ENCODE peak calls at places on chromosomes 16 and 17, in ten cellular contexts. A is astrocyte of the spinal cord; T is HepG2; L is fibroblast of the aortic adventitia; D is upper lobe of left lung; S is mucosa of descending colon; E is right atrium auricular region; N is foreskin fibroblast; W is CD8-positive, alpha-beta T cell; Y is pancreas. B is an unnamed sample.

GRCh38 chr17:57379237-57380054 is 123.1 kb downstream of the MSI2 start:
- DNase-seq in Y (no peak), W (no peak), D (no peak), T (no peak), E (no peak), S (no peak), N (no peak), A (peak), L (peak), B (no peak)

GRCh38 chr17:78226752-78227454 is 4.5 kb upstream of the TMEM235 start:
- DNase-seq in L (no peak), Y (no peak), D (no peak), A (no peak), T (no peak), N (no peak), S (no peak), W (no peak), E (no peak), B (no peak)

GRCh38 chr16:12252616-12253015 is 276.1 kb downstream of the SNX29 start:
- DNase-seq in L (no peak), D (no peak), A (no peak), Y (no peak), W (no peak), E (no peak), T (no peak), S (no peak), N (no peak), B (no peak)

GRCh38 chr16:19137201-19137601 is 23.4 kb downstream of the ITPRIPL2 start:
- DNase-seq in T (no peak), A (peak), N (no peak), D (no peak), S (no peak), W (no peak), L (peak), Y (no peak), E (no peak), B (no peak)

GRCh38 chr17:78335176-78335575 is 24.7 kb downstream of the SOCS3 start:
- DNase-seq in N (no peak), Y (no peak), D (no peak), W (no peak), L (no peak), T (no peak), S (no peak), A (no peak), E (no peak), B (no peak)

GRCh38 chr16:14307623-14308356 is 236.7 kb downstream of the MRTFB start:
- DNase-seq in D (no peak), W (no peak), A (no peak), N (no peak), Y (peak), L (peak), T (no peak), S (no peak), E (no peak), B (no peak)

GRCh38 chr16:68369697-68370096 is 58.9 kb downstream of the PRMT7 start:
- DNase-seq in S (peak), E (no peak), Y (peak), N (no peak), A (no peak), T (no peak), L (no peak), W (peak), D (no peak), B (peak)

GRCh38 chr16:79143026-79143425 is 457.5 kb downstream of the MAF start:
- DNase-seq in N (no peak), D (no peak), W (no peak), L (no peak), A (no peak), S (no peak), E (no peak), Y (no peak), T (no peak), B (no peak)

GRCh38 chr16:72566174-72566573 is 394.2 kb upstream of the PMFBP1 start:
- DNase-seq in N (no peak), S (no peak), L (no peak), A (no peak), D (no peak), T (no peak), W (no peak), E (no peak), Y (no peak), B (no peak)

GRCh38 chr17:57004944-57005579 is 27.1 kb downstream of the SCPEP1 start:
- DNase-seq in L (no peak), D (no peak), T (no peak), W (no peak), E (no peak), S (no peak), N (no peak), A (no peak), Y (no peak), B (peak)

GRCh38 chr17:39676198-39676819 is 8.1 kb downstream of the PNMT start:
- DNase-seq in D (peak), L (no peak), A (no peak), W (peak), Y (peak), S (peak), E (no peak), T (no peak), N (no peak), B (peak)

GRCh38 chr17:59425085-59425901 is 93.8 kb downstream of the YPEL2 start:
- DNase-seq in Y (no peak), D (peak), N (peak), W (no peak), A (peak), T (no peak), S (no peak), L (peak), E (peak), B (no peak)

GRCh38 chr17:77677637-77678036 is 280.9 kb upstream of the TNRC6C start:
- DNase-seq in L (no peak), W (no peak), D (no peak), Y (no peak), A (no peak), E (no peak), S (no peak), T (no peak), N (no peak), B (no peak)

GRCh38 chr17:77002103-77003045 is 134.2 kb downstream of the MGAT5B start:
- DNase-seq in N (peak), A (peak), S (no peak), E (no peak), T (peak), W (no peak), Y (no peak), L (peak), D (no peak), B (no peak)

GRCh38 chr17:74227271-74227670 is 13.9 kb downstream of the TTYH2 start:
- DNase-seq in S (no peak), N (no peak), L (no peak), E (no peak), T (no peak), Y (no peak), W (no peak), D (no peak), A (no peak), B (no peak)

GRCh38 chr17:41734949-41735313 is 488 bp upstream of the HAP1 start:
- DNase-seq in T (no peak), A (no peak), Y (no peak), S (no peak), D (no peak), L (peak), E (no peak), W (no peak), N (no peak), B (no peak)

GRCh38 chr17:28523876-28524275 is 17.7 kb downstream of the FOXN1 start:
- DNase-seq in T (no peak), Y (peak), S (peak), A (no peak), D (no peak), N (no peak), W (no peak), L (no peak), E (no peak), B (no peak)

GRCh38 chr17:56549501-56549900 is 44.0 kb upstream of the NOG start:
- DNase-seq in D (no peak), E (no peak), S (no peak), W (no peak), N (no peak), Y (no peak), T (no peak), A (no peak), L (no peak), B (no peak)

GRCh38 chr17:68248886-68249872 is 1.3 kb downstream of the AMZ2 start:
- DNase-seq in A (no peak), D (peak), N (no peak), S (no peak), E (no peak), Y (no peak), T (no peak), L (no peak), W (no peak), B (no peak)

GRCh38 chr16:21523411-21524067 is 75.8 kb upstream of the METTL9 start:
- DNase-seq in L (no peak), N (no peak), E (no peak), T (peak), S (peak), A (no peak), D (no peak), W (no peak), Y (peak), B (no peak)

GRCh38 chr16:67277999-67278772 is 1.1 kb upstream of the PLEKHG4 start:
- DNase-seq in L (peak), W (no peak), Y (no peak), T (peak), N (peak), E (no peak), D (no peak), S (peak), A (peak), B (no peak)

GRCh38 chr17:61253937-61254677 is 145.5 kb upstream of the TBX2 start:
- DNase-seq in N (no peak), Y (no peak), A (no peak), D (no peak), T (no peak), L (no peak), E (no peak), W (no peak), S (no peak), B (no peak)

GRCh38 chr17:58192612-58193011 is at the start of gene EPX:
- DNase-seq in A (no peak), E (no peak), D (no peak), L (no peak), W (no peak), T (no peak), N (no peak), S (no peak), Y (no peak), B (no peak)

GRCh38 chr16:85460983-85461813 is 151.9 kb upstream of the GSE1 start:
- DNase-seq in E (no peak), N (peak), W (no peak), T (peak), Y (peak), A (no peak), S (no peak), D (peak), L (peak), B (no peak)

GRCh38 chr17:32771396-32771795 is 105.5 kb downstream of the MYO1D start:
- DNase-seq in A (peak), D (no peak), S (no peak), W (no peak), Y (no peak), E (no peak), T (no peak), N (no peak), L (no peak), B (no peak)

GRCh38 chr17:77973953-77974352 is 15.4 kb downstream of the TNRC6C start:
- DNase-seq in D (no peak), A (no peak), T (no peak), N (no peak), L (no peak), W (no peak), S (no peak), E (no peak), Y (no peak), B (no peak)

GRCh38 chr16:88453621-88454314 is 688 bp downstream of the ZFPM1 start:
- DNase-seq in T (no peak), E (no peak), Y (no peak), S (no peak), N (no peak), A (no peak), W (peak), L (no peak), D (no peak), B (no peak)

GRCh38 chr17:10305336-10306096 is 67.3 kb downstream of the MYH13 start:
- DNase-seq in S (no peak), D (no peak), N (no peak), L (no peak), W (no peak), Y (no peak), E (no peak), A (no peak), T (no peak), B (no peak)

GRCh38 chr16:47939690-47940089 is 216.1 kb downstream of the ABCC12 start:
- DNase-seq in E (no peak), S (no peak), L (no peak), N (no peak), D (no peak), W (no peak), A (no peak), T (no peak), Y (no peak), B (no peak)

GRCh38 chr17:32341141-32341856 is 674 bp downstream of the C17orf75 start:
- DNase-seq in Y (no peak), E (peak), L (no peak), N (no peak), T (peak), D (no peak), W (peak), A (no peak), S (no peak), B (no peak)

GRCh38 chr16:51522902-51523301 is 371.8 kb upstream of the SALL1 start:
- DNase-seq in N (no peak), T (no peak), E (no peak), W (no peak), S (no peak), L (no peak), D (no peak), A (no peak), Y (no peak), B (no peak)

GRCh38 chr16:82755570-82756282 is 129.0 kb downstream of the CDH13 start:
- DNase-seq in L (no peak), E (no peak), S (no peak), Y (no peak), T (no peak), A (peak), N (no peak), D (no peak), W (no peak), B (no peak)

GRCh38 chr16:48383204-48383876 is 1.9 kb downstream of the SIAH1 start:
- DNase-seq in T (no peak), L (peak), W (no peak), S (no peak), N (no peak), Y (no peak), A (no peak), E (peak), D (no peak), B (no peak)

GRCh38 chr17:7021993-7022778 is 664 bp upstream of the BCL6B start:
- DNase-seq in S (peak), D (peak), L (peak), A (peak), W (peak), Y (peak), T (no peak), E (peak), N (peak), B (no peak)

GRCh38 chr16:18068477-18068876 is 268.1 kb downstream of the NPIPA8 start:
- DNase-seq in N (no peak), Y (no peak), D (no peak), W (no peak), E (no peak), A (no peak), L (no peak), T (no peak), S (no peak), B (no peak)

GRCh38 chr17:4180791-4181190 is 37.8 kb downstream of the CYB5D2 start:
- DNase-seq in W (no peak), E (no peak), L (no peak), N (no peak), A (peak), S (no peak), Y (no peak), T (no peak), D (no peak), B (no peak)

GRCh38 chr16:59470556-59470955 is 736.4 kb upstream of the GOT2 start:
- DNase-seq in L (no peak), E (no peak), N (no peak), D (no peak), Y (no peak), W (no peak), T (no peak), A (no peak), S (no peak), B (no peak)

GRCh38 chr17:73304971-73305786 is 6.6 kb downstream of the CDC42EP4 start:
- DNase-seq in S (peak), L (peak), D (peak), T (no peak), A (peak), E (peak), N (peak), Y (no peak), W (no peak), B (no peak)

GRCh38 chr16:4263504-4264436 is 9.1 kb downstream of the TFAP4 start:
- DNase-seq in T (peak), A (peak), Y (peak), N (peak), S (peak), E (no peak), L (peak), D (peak), W (no peak), B (no peak)

GRCh38 chr17:77656054-77656453 is 302.4 kb upstream of the TNRC6C start:
- DNase-seq in E (no peak), T (no peak), W (no peak), Y (no peak), N (no peak), D (no peak), S (no peak), A (no peak), L (no peak), B (no peak)

GRCh38 chr16:9954181-9954580 is 228.0 kb downstream of the GRIN2A start:
- DNase-seq in E (no peak), W (no peak), N (no peak), S (no peak), T (no peak), D (no peak), A (no peak), L (peak), Y (no peak), B (no peak)

GRCh38 chr16:9943121-9943520 is 239.1 kb downstream of the GRIN2A start:
- DNase-seq in T (no peak), N (no peak), Y (no peak), S (no peak), L (no peak), W (no peak), A (no peak), D (no peak), E (no peak), B (no peak)

GRCh38 chr16:9946022-9946720 is 236.1 kb downstream of the GRIN2A start:
- DNase-seq in N (no peak), T (no peak), Y (no peak), D (no peak), E (no peak), W (no peak), A (no peak), L (no peak), S (no peak), B (no peak)

GRCh38 chr16:9949396-9949795 is 232.8 kb downstream of the GRIN2A start:
- DNase-seq in Y (no peak), E (no peak), T (no peak), D (no peak), W (no peak), N (no peak), S (no peak), L (no peak), A (no peak), B (no peak)

GRCh38 chr16:9948933-9949332 is 233.3 kb downstream of the GRIN2A start:
- DNase-seq in D (no peak), S (no peak), Y (no peak), L (no peak), A (no peak), E (no peak), T (no peak), N (no peak), W (no peak), B (no peak)
- H3K4me3 ChIP-seq in D (no peak), S (no peak), Y (no peak), L (no peak), A (no peak), E (no peak), T (no peak), N (no peak), W (no peak), B (no peak)

GRCh38 chr17:50560185-50560824 is at the start of gene CACNA1G:
- DNase-seq in N (peak), L (peak), D (peak), A (peak), E (peak), Y (peak), W (peak), T (peak), S (peak), B (no peak)
- TF ChIP-seq CTCF in N (no peak), L (no peak), D (no peak), A (no peak), E (no peak), Y (no peak), W (no peak), T (peak), S (no peak), B (no peak)

DNA sequence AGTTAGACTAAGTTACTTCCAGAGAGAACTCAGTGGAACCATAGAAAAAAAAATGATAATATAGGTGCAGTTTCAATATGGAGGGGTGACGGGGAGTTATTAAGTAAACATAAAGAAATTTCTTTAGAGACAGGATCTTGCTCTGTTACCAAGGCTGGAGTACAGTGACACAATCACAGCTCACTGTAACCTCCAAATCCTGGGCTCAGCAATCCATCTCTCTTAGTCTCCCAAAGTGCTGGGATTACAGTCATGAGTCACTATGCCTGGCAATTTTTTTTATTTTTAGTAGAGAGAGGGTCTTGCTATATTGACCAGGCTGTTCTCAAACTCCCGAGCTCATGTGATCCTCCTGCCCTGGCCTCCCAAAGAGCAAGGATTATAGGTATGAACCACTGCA is 48.8 kb downstream of the NLRC5 start:
- DNase-seq in T (no peak), D (no peak), A (no peak), L (no peak), S (no peak), W (no peak), Y (no peak), E (no peak), N (peak), B (no peak)
- H3K4me3 ChIP-seq in T (no peak), D (no peak), A (no peak), L (no peak), S (no peak), W (no peak), Y (no peak), E (no peak), N (no peak), B (no peak)

DNA sequence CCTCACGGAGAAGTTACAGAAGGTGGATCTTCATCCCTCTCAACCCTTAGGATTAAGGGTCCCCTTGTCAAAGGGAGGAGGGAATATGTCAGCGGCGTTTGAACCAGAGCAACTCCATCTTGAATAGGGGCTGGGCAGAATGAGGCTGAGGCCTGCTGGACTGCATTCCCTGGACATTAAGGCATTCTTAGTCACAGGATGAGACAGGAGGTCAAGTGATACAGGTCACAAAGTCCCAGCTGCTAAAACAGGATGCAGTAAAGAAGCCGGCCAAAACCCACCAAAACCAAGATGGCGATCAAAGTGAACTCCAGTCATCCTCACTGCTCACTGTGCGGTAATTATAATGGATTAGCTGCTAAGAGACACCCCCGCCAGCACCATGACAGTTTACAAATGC is 36.7 kb downstream of the RBFOX3 start:
- DNase-seq in L (no peak), A (no peak), N (no peak), W (no peak), E (no peak), Y (no peak), S (no peak), T (no peak), D (no peak), B (no peak)
- TF ChIP-seq CTCF in L (no peak), A (no peak), N (no peak), W (no peak), E (no peak), Y (no peak), S (no peak), T (no peak), D (no peak), B (no peak)

DNA sequence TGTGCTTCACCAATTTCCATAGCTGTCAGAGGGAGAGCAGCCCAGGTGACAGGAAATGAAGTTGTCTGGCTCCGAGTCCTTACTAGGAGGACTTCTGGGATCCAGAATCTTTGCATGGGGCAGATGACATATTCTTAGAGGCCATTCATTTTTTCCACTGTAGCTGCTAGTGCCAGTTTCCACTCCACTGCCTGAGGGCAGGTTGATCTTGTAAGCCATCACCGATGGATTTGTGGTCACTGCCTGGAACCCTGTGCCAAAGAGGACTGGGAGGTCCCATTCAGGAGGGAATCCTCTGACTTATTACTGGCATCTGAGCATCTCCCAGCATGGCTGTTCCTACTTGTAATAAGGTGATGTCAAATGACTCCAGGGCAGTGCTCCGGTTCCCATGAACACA is 144.1 kb upstream of the KCNJ18 start:
- DNase-seq in N (no peak), E (no peak), T (no peak), W (no peak), D (no peak), L (peak), Y (no peak), S (no peak), A (no peak), B (no peak)
- H3K4me3 ChIP-seq in N (no peak), E (no peak), T (no peak), W (no peak), D (no peak), L (peak), Y (no peak), S (no peak), A (no peak), B (no peak)